ENCODE peak calls at places on chromosomes 4 and X, in seven cellular contexts. R, S, U, L, V, B and H are unnamed samples.

GRCh38 chrX:70432936-70433847 is 10.1 kb downstream of the GDPD2 start:
- DNase-seq in B (no peak), U (no peak), S (no peak), V (no peak), L (no peak), R (no peak), H (peak)

GRCh38 chr4:99943904-99944437 is 2.4 kb downstream of the DNAJB14 start:
- DNase-seq in L (no peak), U (no peak), R (no peak), V (no peak), B (no peak), S (no peak), H (no peak)

GRCh38 chr4:15343581-15343980 is 84.3 kb upstream of the C1QTNF7 start:
- DNase-seq in L (no peak), S (no peak), B (no peak), R (no peak), U (no peak), V (no peak), H (no peak)

GRCh38 chr4:56147371-56147770 is 198.6 kb downstream of the CEP135 start:
- DNase-seq in U (no peak), R (no peak), L (no peak), V (no peak), S (no peak), B (no peak), H (no peak)

GRCh38 chrX:55907968-55908607 is 190.5 kb downstream of the RRAGB start:
- DNase-seq in L (peak), V (no peak), U (peak), R (no peak), B (peak), S (peak), H (peak)

GRCh38 chr4:87007345-87008181 is 72.8 kb downstream of the AFF1 start:
- DNase-seq in S (peak), B (peak), V (no peak), R (peak), L (no peak), U (peak), H (peak)

GRCh38 chr4:81215936-81216335 is 914 bp upstream of the PRKG2 start:
- DNase-seq in R (peak), B (no peak), L (no peak), S (no peak), V (no peak), U (no peak), H (no peak)

GRCh38 chrX:81259714-81260395 is 58.0 kb downstream of the SH3BGRL start:
- DNase-seq in B (no peak), R (no peak), L (no peak), V (no peak), S (no peak), U (peak), H (no peak)

GRCh38 chr4:41204400-41204978 is 9.9 kb downstream of the APBB2 start:
- DNase-seq in L (no peak), U (peak), S (no peak), V (peak), B (no peak), R (no peak), H (no peak)

GRCh38 chrX:497201-497710 is 110.5 kb upstream of the PPP2R3B start:
- DNase-seq in V (no peak), L (no peak), S (no peak), R (no peak), U (no peak), B (peak), H (peak)

GRCh38 chrX:2549874-2550273 is 49.1 kb upstream of the DHRSX start:
- DNase-seq in S (no peak), L (no peak), U (no peak), R (peak), V (no peak), B (no peak), H (no peak)

GRCh38 chrX:69556094-69557011 is 52.2 kb downstream of the NALF2 start:
- DNase-seq in R (no peak), B (no peak), S (no peak), V (no peak), U (peak), L (no peak), H (no peak)

GRCh38 chr4:123740236-123740635 is 343.6 kb downstream of the SPRY1 start:
- DNase-seq in V (no peak), S (no peak), R (no peak), B (no peak), L (no peak), U (no peak), H (no peak)

GRCh38 chr4:105471566-105472176 is 2.2 kb downstream of the PPA2 start:
- DNase-seq in L (no peak), S (peak), R (peak), U (peak), V (peak), B (peak), H (peak)

GRCh38 chr4:97665553-97665952 is 477.7 kb downstream of the STPG2 start:
- DNase-seq in S (no peak), L (no peak), U (no peak), B (no peak), R (no peak), V (no peak), H (no peak)

GRCh38 chr4:4780634-4781287 is 78.7 kb upstream of the MSX1 start:
- DNase-seq in S (no peak), R (no peak), V (no peak), U (peak), L (no peak), B (no peak), H (peak)